ENCODE peak calls at places on chromosome 1, in nine cellular contexts. W is neural progenitor cell, M is GM23248, E is MM.1S, H is fibroblast of lung, Z is PC-9, K is HCT116, P is hepatocyte, I is PC-3. L is an unnamed sample.

GRCh38 chr1:107139833-107140702 is 771 bp upstream of the NTNG1 start:
- DNase-seq in W (peak; percentile 69), M (peak; percentile 87), E (no peak), H (peak; percentile 76), Z (no peak), K (no peak), P (peak; percentile 68), I (peak; percentile 72), L (peak; percentile 90)

GRCh38 chr1:204076891-204077290 is 4.0 kb downstream of the SOX13 start:
- DNase-seq in W (no peak), M (peak; percentile 22), E (no peak), H (no peak), Z (no peak), K (no peak), P (no peak), I (no peak), L (no peak)

GRCh38 chr1:180898441-180899219 is 14.1 kb upstream of the KIAA1614 start:
- DNase-seq in W (no peak), M (peak; percentile 41), E (no peak), H (no peak), Z (no peak), K (no peak), P (no peak), I (no peak), L (no peak)

GRCh38 chr1:77120950-77121349 is 98.3 kb downstream of the PIGK start:
- DNase-seq in W (no peak), M (no peak), E (no peak), H (peak; percentile 55), Z (no peak), K (no peak), P (no peak), I (no peak), L (no peak)

GRCh38 chr1:227889863-227890405 is 57.8 kb downstream of the WNT9A start:
- DNase-seq in W (no peak), M (no peak), E (no peak), H (no peak), Z (no peak), K (no peak), P (no peak), I (no peak), L (no peak)

GRCh38 chr1:31586376-31587327 is 10.3 kb downstream of the TINAGL1 start:
- DNase-seq in W (no peak), M (no peak), E (no peak), H (no peak), Z (no peak), K (no peak), P (no peak), I (no peak), L (no peak)

GRCh38 chr1:228037401-228038386 is 30.9 kb downstream of the WNT3A start:
- DNase-seq in W (peak; percentile 86), M (peak; percentile 55), E (no peak), H (peak; percentile 29), Z (no peak), K (no peak), P (peak; percentile 66), I (no peak), L (peak; percentile 45)

GRCh38 chr1:71521655-71522264 is 440.9 kb upstream of the ZRANB2 start:
- DNase-seq in W (peak; percentile 45), M (peak; percentile 66), E (peak; percentile 53), H (peak; percentile 32), Z (no peak), K (no peak), P (peak; percentile 49), I (peak; percentile 70), L (peak; percentile 66)

GRCh38 chr1:236141447-236142357 is 637 bp upstream of the GPR137B start:
- DNase-seq in W (peak; percentile 72), M (peak; percentile 80), E (no peak), H (peak; percentile 61), Z (no peak), K (no peak), P (peak; percentile 63), I (peak; percentile 31), L (peak; percentile 32)

GRCh38 chr1:236144033-236144432 is 1.7 kb downstream of the GPR137B start:
- DNase-seq in W (no peak), M (no peak), E (no peak), H (no peak), Z (no peak), K (no peak), P (no peak), I (no peak), L (no peak)

GRCh38 chr1:236144446-236145150 is 2.3 kb downstream of the GPR137B start:
- DNase-seq in W (peak; percentile 21), M (no peak), E (no peak), H (no peak), Z (no peak), K (no peak), P (no peak), I (no peak), L (no peak)

GRCh38 chr1:236142358-236143103 is at the start of gene GPR137B:
- DNase-seq in W (peak; percentile 74), M (peak; percentile 82), E (no peak), H (peak; percentile 59), Z (no peak), K (no peak), P (peak; percentile 69), I (peak; percentile 35), L (peak; percentile 44)

GRCh38 chr1:236143104-236143948 is 987 bp downstream of the GPR137B start:
- DNase-seq in W (peak; percentile 52), M (peak; percentile 93), E (no peak), H (peak; percentile 57), Z (no peak), K (no peak), P (peak; percentile 63), I (peak; percentile 9), L (no peak)
- TF ChIP-seq EZH2 in W (peak; percentile 87), M (no peak), E (no peak), H (no peak), Z (no peak), K (no peak), P (no peak), I (no peak), L (no peak)

DNA sequence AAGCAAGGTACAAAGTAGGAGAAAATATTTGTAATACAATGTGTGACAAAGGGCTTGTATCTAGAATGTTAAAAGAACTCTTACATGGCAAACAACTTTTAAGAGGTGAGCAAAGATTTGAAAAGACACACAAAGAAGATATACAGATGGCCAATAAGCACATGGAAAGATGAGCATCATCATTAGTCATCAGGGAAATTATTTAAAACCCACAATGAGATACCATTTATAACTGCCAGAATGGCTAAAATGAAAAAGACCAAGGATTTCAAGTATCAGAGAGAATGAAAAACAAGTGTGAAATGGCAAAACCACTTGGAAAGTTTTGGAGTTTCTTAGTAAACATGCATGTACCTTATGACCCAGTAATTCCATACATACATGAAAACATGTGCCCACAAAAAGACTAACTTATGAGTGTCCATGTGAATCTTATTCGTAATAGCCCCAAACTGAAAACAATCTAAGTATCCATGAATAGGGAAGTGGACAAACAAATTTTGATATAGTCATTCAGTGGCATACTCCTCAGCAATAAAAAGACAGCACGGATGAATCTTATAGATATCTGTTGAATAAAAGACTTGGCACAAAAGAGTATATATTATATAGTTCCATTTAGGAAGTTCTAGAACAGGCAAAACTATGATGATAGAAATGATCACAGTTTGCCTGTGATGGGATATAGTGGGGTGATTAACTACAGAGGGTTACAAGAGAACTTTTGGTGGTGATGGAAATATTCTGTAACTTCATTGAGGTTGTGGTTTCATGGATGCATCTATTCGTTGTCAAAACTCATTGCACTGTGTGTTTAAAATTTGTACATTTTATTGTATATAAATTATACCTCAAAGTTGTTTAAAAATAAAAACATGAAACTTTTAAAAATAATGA is 82.0 kb downstream of the DISP1 start:
- DNase-seq in W (no peak), M (peak; percentile 61), E (no peak), H (peak; percentile 69), Z (no peak), K (no peak), P (no peak), I (peak; percentile 51), L (no peak)
- H3K4me3 ChIP-seq in W (no peak overlapping the region), M (peak overlapping the region; percentile 77), E (no peak overlapping the region), H (peak overlapping the region; percentile 71), Z (no peak overlapping the region), K (no peak overlapping the region), P (no peak overlapping the region), I (peak overlapping the region; percentile 60), L (no peak overlapping the region)

GRCh38 chr1:233673947-233674431 is 60.1 kb downstream of the KCNK1 start:
- DNase-seq in W (no peak), M (no peak), E (no peak), H (peak; percentile 7), Z (peak; percentile 66), K (no peak), P (peak; percentile 54), I (no peak), L (no peak)

GRCh38 chr1:233671286-233671685 is 57.4 kb downstream of the KCNK1 start:
- DNase-seq in W (no peak), M (no peak), E (no peak), H (no peak), Z (no peak), K (no peak), P (no peak), I (no peak), L (no peak)

GRCh38 chr1:233675394-233675793 is 61.5 kb downstream of the KCNK1 start:
- DNase-seq in W (no peak), M (no peak), E (no peak), H (no peak), Z (no peak), K (no peak), P (no peak), I (no peak), L (no peak)

GRCh38 chr1:233672732-233673131 is 58.8 kb downstream of the KCNK1 start:
- DNase-seq in W (no peak), M (no peak), E (no peak), H (no peak), Z (no peak), K (no peak), P (no peak), I (no peak), L (no peak)

GRCh38 chr1:233673146-233673946 is 59.4 kb downstream of the KCNK1 start:
- DNase-seq in W (no peak), M (no peak), E (no peak), H (no peak), Z (no peak), K (no peak), P (no peak), I (no peak), L (no peak)
- H3K27ac ChIP-seq in W (no peak overlapping the region), M (no peak overlapping the region), E (no peak overlapping the region), H (no peak overlapping the region), Z (peak overlapping the region; percentile 20), K (no peak overlapping the region), P (peak overlapping the region; percentile 82), I (no peak overlapping the region), L (no peak overlapping the region)

DNA sequence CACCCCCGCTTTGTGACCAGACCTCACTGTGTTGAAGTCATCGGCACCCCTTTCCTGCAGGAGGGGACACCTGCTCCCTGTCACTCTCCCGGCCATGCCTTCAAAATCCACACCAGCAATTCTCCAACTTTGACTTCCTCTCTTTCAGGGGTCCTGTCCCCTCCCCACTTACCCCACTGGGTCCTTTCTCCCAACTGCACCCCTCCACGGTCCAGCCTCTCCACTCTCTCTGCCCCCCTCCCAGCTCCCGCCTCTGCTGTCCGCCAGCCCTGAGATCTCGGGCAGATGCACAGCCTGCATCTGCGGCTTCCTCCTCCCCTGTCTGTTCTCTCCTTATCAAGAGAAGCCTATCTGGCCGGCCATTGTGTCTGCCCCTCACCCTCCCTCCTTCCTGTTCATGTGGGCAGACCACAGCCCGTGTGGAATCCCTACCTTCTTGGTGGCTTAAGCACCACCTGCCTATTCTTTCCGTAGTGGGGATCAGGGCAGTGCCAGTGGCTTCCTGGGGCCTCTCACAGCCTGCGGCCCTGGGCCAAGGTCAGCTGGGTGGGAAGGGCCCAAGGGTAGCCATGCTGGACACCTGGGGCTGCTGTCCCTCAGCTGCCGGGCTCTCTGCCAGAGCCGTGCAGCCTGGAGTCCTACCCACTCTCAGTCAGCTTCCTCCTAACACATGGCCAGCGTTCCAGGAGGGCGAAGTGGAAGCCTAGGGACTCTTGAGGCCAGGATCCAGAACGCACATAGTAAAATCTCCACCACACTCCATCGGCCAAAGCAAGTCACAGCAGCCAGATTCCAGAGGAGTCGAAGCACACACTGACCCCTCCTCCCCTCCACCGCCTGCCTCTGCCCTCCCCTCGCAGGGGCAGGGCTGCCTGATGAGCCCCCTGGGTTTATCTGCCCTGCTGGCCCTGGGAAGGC is 5.1 kb upstream of the HES4 start:
- DNase-seq in W (peak; percentile 75), M (peak; percentile 62), E (no peak), H (peak; percentile 53), Z (no peak), K (no peak), P (peak; percentile 74), I (no peak), L (no peak)
- TF ChIP-seq EZH2 in W (no peak), M (no peak), E (no peak), H (no peak), Z (no peak), K (no peak), P (no peak), I (no peak), L (no peak)

L was measured in A673.